ENCODE peak calls at places on chromosome 13, in six cellular contexts. L is cardiac fibroblast; H is fibroblast of lung; B is RKO; F is stromal cell of bone marrow; G is activated CD4-positive, alpha-beta T cell treated with anti-CD3 and anti-CD28 coated beads for 24 hours. X is an unnamed sample.

GRCh38 chr13:109974354-109974753 is 188.0 kb upstream of the IRS2 start:
- DNase-seq in H (peak; percentile 23), F (no peak), B (no peak), L (peak; percentile 19), G (no peak), X (no peak)

GRCh38 chr13:43783820-43784219 is 3.0 kb downstream of the ENOX1 start:
- DNase-seq in F (peak; percentile 67), L (peak; percentile 75), G (no peak), B (no peak), H (peak; percentile 42), X (peak; percentile 46)

GRCh38 chr13:74070513-74070912 is 63.7 kb downstream of the KLF12 start:
- DNase-seq in F (no peak), H (no peak), G (no peak), L (no peak), B (no peak), X (no peak)

GRCh38 chr13:80054806-80055205 is 286.1 kb downstream of the SPRY2 start:
- DNase-seq in F (peak; percentile 48), H (no peak), L (peak; percentile 3), B (peak; percentile 49), G (no peak), X (no peak)

GRCh38 chr13:25971077-25971476 is 80.7 kb downstream of the SHISA2 start:
- DNase-seq in B (no peak), F (no peak), L (no peak), G (no peak), H (no peak), X (no peak)

GRCh38 chr13:73835138-73835721 is 299.0 kb downstream of the KLF12 start:
- DNase-seq in G (no peak), F (peak; percentile 27), H (peak; percentile 68), L (peak; percentile 62), B (peak; percentile 58), X (peak; percentile 51)

GRCh38 chr13:108915095-108915633 is 285.8 kb downstream of the MYO16 start:
- DNase-seq in F (no peak), H (peak; percentile 67), G (no peak), L (peak; percentile 72), B (peak; percentile 73), X (peak; percentile 61)

GRCh38 chr13:55263045-55263444 is 1877.7 kb upstream of the PRR20A start:
- DNase-seq in H (no peak), B (no peak), G (no peak), F (no peak), L (no peak), X (no peak)

GRCh38 chr13:41547253-41548000 is 90.1 kb downstream of the RGCC start:
- DNase-seq in G (no peak), L (no peak), B (no peak), F (no peak), H (no peak), X (no peak)

GRCh38 chr13:24842533-24843278 is 78.7 kb downstream of the RNF17 start:
- DNase-seq in G (no peak), F (no peak), B (peak; percentile 35), H (peak; percentile 28), L (no peak), X (peak; percentile 34)

GRCh38 chr13:24196593-24197197 is 36.2 kb downstream of the SPATA13 start:
- DNase-seq in L (no peak), G (no peak), F (no peak), B (peak; percentile 1), H (no peak), X (no peak)

GRCh38 chr13:43487459-43487858 is 299.3 kb downstream of the ENOX1 start:
- DNase-seq in G (no peak), B (no peak), F (no peak), L (no peak), H (no peak), X (no peak)

GRCh38 chr13:88586263-88586662 is 915.1 kb downstream of the SLITRK5 start:
- DNase-seq in G (no peak), L (no peak), H (no peak), F (no peak), B (no peak), X (no peak)

GRCh38 chr13:76711515-76712182 is 174.6 kb downstream of the KCTD12 start:
- DNase-seq in L (peak; percentile 98), B (no peak), H (peak; percentile 93), G (no peak), F (peak; percentile 84), X (no peak)

GRCh38 chr13:52743988-52744387 is 4.4 kb upstream of the CNMD start:
- DNase-seq in B (no peak), L (no peak), G (no peak), H (no peak), F (no peak), X (no peak)

GRCh38 chr13:46662690-46663089 is 109.7 kb downstream of the LRCH1 start:
- DNase-seq in H (no peak), B (no peak), F (no peak), L (no peak), G (no peak), X (no peak)

GRCh38 chr13:113552786-113553540 is 31.6 kb upstream of the TFDP1 start:
- DNase-seq in B (no peak), G (no peak), F (no peak), L (no peak), H (no peak), X (no peak)

GRCh38 chr13:43128504-43128929 is 105.1 kb downstream of the DNAJC15 start:
- DNase-seq in B (no peak), L (peak; percentile 33), H (peak; percentile 21), G (no peak), F (peak; percentile 34), X (no peak)

GRCh38 chr13:21130116-21130515 is 46.2 kb downstream of the SKA3 start:
- DNase-seq in B (no peak), L (no peak), G (no peak), F (no peak), H (no peak), X (no peak)

GRCh38 chr13:72839831-72840426 is 58.0 kb downstream of the PIBF1 start:
- DNase-seq in G (no peak), B (peak; percentile 57), F (peak; percentile 8), H (peak; percentile 42), L (peak; percentile 61), X (peak; percentile 67)

GRCh38 chr13:37869756-37870488 is at the start of gene TRPC4:
- DNase-seq in L (peak; percentile 77), H (peak; percentile 61), G (no peak), F (peak; percentile 67), B (peak; percentile 4), X (no peak)

GRCh38 chr13:25281193-25281936 is 5.9 kb downstream of the MTMR6 start:
- DNase-seq in F (no peak), H (no peak), L (peak; percentile 17), G (no peak), B (no peak), X (no peak)

GRCh38 chr13:106851251-106851650 is 283.3 kb upstream of the ARGLU1 start:
- DNase-seq in L (no peak), G (no peak), F (peak; percentile 6), H (no peak), B (peak; percentile 70), X (no peak)

GRCh38 chr13:55570371-55570770 is 1570.3 kb upstream of the PRR20A start:
- DNase-seq in L (no peak), F (no peak), H (no peak), G (no peak), B (no peak), X (no peak)

GRCh38 chr13:100789481-100789880 is 114.9 kb upstream of the TMTC4 start:
- DNase-seq in G (no peak), L (peak; percentile 1), H (no peak), F (peak; percentile 9), B (no peak), X (no peak)

GRCh38 chr13:99014391-99014988 is 36.6 kb upstream of the DOCK9 start:
- DNase-seq in F (no peak), H (no peak), B (no peak), G (no peak), L (no peak), X (no peak)

GRCh38 chr13:46354143-46355087 is 32.6 kb downstream of the RUBCNL start:
- DNase-seq in G (no peak), L (peak; percentile 85), B (peak; percentile 79), F (peak; percentile 96), H (peak; percentile 91), X (peak; percentile 91)

GRCh38 chr13:32228330-32229041 is 86.7 kb downstream of the ZAR1L start:
- DNase-seq in F (no peak), B (peak; percentile 40), L (no peak), G (no peak), H (no peak), X (no peak)

GRCh38 chr13:41700790-41701310 is 243.5 kb downstream of the RGCC start:
- DNase-seq in G (no peak), F (peak; percentile 68), H (peak; percentile 74), B (no peak), L (peak; percentile 78), X (no peak)

GRCh38 chr13:100269837-100270236 is 180.9 kb downstream of the PCCA start:
- DNase-seq in B (no peak), F (peak; percentile 73), L (peak; percentile 96), H (peak; percentile 89), G (no peak), X (no peak)

GRCh38 chr13:40653558-40654318 is 12.7 kb downstream of the FOXO1 start:
- DNase-seq in B (no peak), H (no peak), L (peak; percentile 47), F (no peak), G (no peak), X (no peak)

GRCh38 chr13:97108535-97108910 is 113.6 kb upstream of the MBNL2 start:
- DNase-seq in L (peak; percentile 79), G (no peak), F (no peak), B (no peak), H (peak; percentile 63), X (no peak)

GRCh38 chr13:95494082-95494681 is 58.3 kb upstream of the CLDN10 start:
- DNase-seq in F (no peak), B (peak; percentile 68), G (no peak), L (peak; percentile 83), H (peak; percentile 76), X (peak; percentile 50)

GRCh38 chr13:33863390-33863789 is 45.4 kb downstream of the RFC3 start:
- DNase-seq in B (no peak), L (no peak), H (no peak), G (no peak), F (no peak), X (no peak)

GRCh38 chr13:99269627-99270252 is 11.6 kb upstream of the GPR18 start:
- DNase-seq in F (peak; percentile 53), H (peak; percentile 81), B (peak; percentile 60), G (no peak), L (peak; percentile 78), X (peak; percentile 60)

GRCh38 chr13:98842858-98843481 is 90.5 kb upstream of the SLC15A1 start:
- DNase-seq in H (peak; percentile 84), G (peak; percentile 64), F (peak; percentile 54), L (peak; percentile 88), B (peak; percentile 66), X (peak; percentile 79)

GRCh38 chr13:62706035-62706434 is 1290.4 kb upstream of the PCDH20 start:
- DNase-seq in L (no peak), G (no peak), F (no peak), B (peak; percentile 83), H (no peak), X (no peak)